ENCODE peak calls at places on chromosomes 4 and X, in seven cellular contexts. V is BE2C, D is suprapubic skin, H is spleen, E is cardiac muscle cell, M is A549, O is upper lobe of right lung. K is an unnamed sample. For H3K9me3 and H3K4me1, the result is how much of the 10 kb centered on the place peaks cover.

GRCh38 chr4:101597204-101597603 is 193.3 kb upstream of the BANK1 start:
- DNase-seq in V (peak), D (no peak), H (no peak), E (no peak), M (no peak), O (no peak), K (no peak)

GRCh38 chr4:3388461-3389185 is 53.1 kb upstream of the HGFAC start:
- DNase-seq in V (no peak), D (no peak), H (peak), E (peak), M (no peak), O (peak), K (no peak)

GRCh38 chr4:77582151-77582550 is 23.5 kb upstream of the CXCL13 start:
- DNase-seq in V (no peak), D (no peak), H (no peak), E (no peak), M (no peak), O (no peak), K (no peak)

GRCh38 chrX:69541959-69542358 is 37.8 kb downstream of the NALF2 start:
- DNase-seq in V (no peak), D (no peak), H (no peak), E (no peak), M (no peak), O (no peak), K (no peak)

GRCh38 chr4:136680271-136680670 is 852.0 kb downstream of the PCDH18 start:
- DNase-seq in V (peak), D (no peak), H (no peak), E (peak), M (no peak), O (no peak), K (no peak)

GRCh38 chr4:173501592-173502150 is 28.4 kb downstream of the HAND2 start:
- DNase-seq in V (no peak), D (no peak), H (no peak), E (no peak), M (no peak), O (no peak), K (no peak)

GRCh38 chr4:81606796-81607550 is 135.3 kb upstream of the RASGEF1B start:
- DNase-seq in V (no peak), D (no peak), H (no peak), E (no peak), M (no peak), O (no peak), K (no peak)

GRCh38 chrX:100935767-100936166 is 7.0 kb upstream of the XKRX start:
- DNase-seq in V (no peak), D (no peak), H (no peak), E (no peak), M (no peak), O (no peak), K (no peak)

GRCh38 chr4:172124656-172125308 is 311.6 kb downstream of the GALNTL6 start:
- DNase-seq in V (no peak), D (no peak), H (no peak), E (no peak), M (no peak), O (no peak), K (no peak)

GRCh38 chr4:122005064-122005755 is 53.4 kb upstream of the TRPC3 start:
- DNase-seq in V (no peak), D (no peak), H (no peak), E (no peak), M (no peak), O (no peak), K (no peak)

GRCh38 chrX:48937065-48937907 is 18.5 kb upstream of the PIM2 start:
- DNase-seq in V (no peak), D (peak), H (peak), E (peak), M (no peak), O (peak), K (no peak)

GRCh38 chr4:157217708-157218107 is 2.8 kb upstream of the GRIA2 start:
- DNase-seq in V (no peak), D (no peak), H (no peak), E (peak), M (no peak), O (no peak), K (peak)

GRCh38 chr4:157221426-157221894 is 932 bp downstream of the GRIA2 start:
- DNase-seq in V (no peak), D (no peak), H (peak), E (no peak), M (no peak), O (no peak), K (no peak)

GRCh38 chr4:157222764-157223145 is 2.2 kb downstream of the GRIA2 start:
- DNase-seq in V (peak), D (no peak), H (peak), E (no peak), M (no peak), O (no peak), K (no peak)

GRCh38 chr4:157221895-157222763 is 1.6 kb downstream of the GRIA2 start:
- DNase-seq in V (peak), D (no peak), H (peak), E (peak), M (no peak), O (no peak), K (no peak)

GRCh38 chr4:157220026-157220881 is at the start of gene GRIA2:
- DNase-seq in V (peak), D (no peak), H (peak), E (peak), M (peak), O (peak), K (peak)
- H3K4me3 ChIP-seq in V (peak), D (peak), H (no peak), E (peak), M (peak), O (no peak), K (no peak)

GRCh38 chr4:159685406-159686092 is 582.7 kb downstream of the RAPGEF2 start:
- DNase-seq in V (no peak), D (no peak), H (no peak), E (no peak), M (no peak), O (no peak), K (no peak)

GRCh38 chr4:159684061-159684460 is 581.2 kb downstream of the RAPGEF2 start:
- DNase-seq in V (no peak), D (no peak), H (no peak), E (no peak), M (no peak), O (no peak), K (no peak)

DNA sequence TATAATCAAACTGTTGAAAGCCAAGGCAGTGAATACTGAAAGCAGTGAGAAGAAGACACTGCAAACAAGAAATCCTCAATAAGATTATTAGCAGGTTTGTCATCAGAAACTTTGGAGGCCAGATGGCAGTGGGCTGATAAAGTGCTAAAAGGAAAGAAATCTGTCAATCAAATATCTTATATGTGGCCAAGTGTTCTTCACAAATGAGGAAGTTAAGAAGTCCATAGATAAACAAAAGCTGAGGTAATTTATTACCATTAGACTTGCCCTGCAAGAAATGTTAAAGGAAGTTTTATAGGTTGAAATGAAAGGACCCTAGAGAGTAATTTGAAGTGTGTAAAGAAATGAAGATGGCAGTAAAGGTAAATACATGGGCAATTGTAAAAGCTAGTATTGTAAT is 586.6 kb downstream of the RAPGEF2 start:
- DNase-seq in V (no peak), D (no peak), H (no peak), E (no peak), M (no peak), O (no peak), K (no peak)
- H3K9me3 ChIP-seq in V (under half), D (under half), H (under half), E (under half), M (under half), O (under half), K (under half)

GRCh38 chrX:72100051-72100755 is 31.5 kb downstream of the RTL5 start:
- DNase-seq in V (no peak), D (no peak), H (no peak), E (no peak), M (no peak), O (no peak), K (no peak)
- H3K4me1 ChIP-seq in V (under half), D (under half), H (under half), E (under half), M (under half), O (under half), K (under half)

GRCh38 chrX:153471663-153472280 is 1.4 kb upstream of the HAUS7 start:
- DNase-seq in V (no peak), D (no peak), H (no peak), E (no peak), M (no peak), O (no peak), K (no peak)

GRCh38 chrX:153473126-153473525 is 2.8 kb upstream of the HAUS7 start:
- DNase-seq in V (no peak), D (no peak), H (no peak), E (no peak), M (no peak), O (no peak), K (no peak)

GRCh38 chrX:153468008-153468580 is 2.3 kb downstream of the HAUS7 start:
- DNase-seq in V (no peak), D (no peak), H (no peak), E (no peak), M (no peak), O (no peak), K (no peak)

GRCh38 chrX:153470411-153471363 is at the start of gene HAUS7:
- DNase-seq in V (peak), D (peak), H (peak), E (peak), M (peak), O (peak), K (peak)

DNA sequence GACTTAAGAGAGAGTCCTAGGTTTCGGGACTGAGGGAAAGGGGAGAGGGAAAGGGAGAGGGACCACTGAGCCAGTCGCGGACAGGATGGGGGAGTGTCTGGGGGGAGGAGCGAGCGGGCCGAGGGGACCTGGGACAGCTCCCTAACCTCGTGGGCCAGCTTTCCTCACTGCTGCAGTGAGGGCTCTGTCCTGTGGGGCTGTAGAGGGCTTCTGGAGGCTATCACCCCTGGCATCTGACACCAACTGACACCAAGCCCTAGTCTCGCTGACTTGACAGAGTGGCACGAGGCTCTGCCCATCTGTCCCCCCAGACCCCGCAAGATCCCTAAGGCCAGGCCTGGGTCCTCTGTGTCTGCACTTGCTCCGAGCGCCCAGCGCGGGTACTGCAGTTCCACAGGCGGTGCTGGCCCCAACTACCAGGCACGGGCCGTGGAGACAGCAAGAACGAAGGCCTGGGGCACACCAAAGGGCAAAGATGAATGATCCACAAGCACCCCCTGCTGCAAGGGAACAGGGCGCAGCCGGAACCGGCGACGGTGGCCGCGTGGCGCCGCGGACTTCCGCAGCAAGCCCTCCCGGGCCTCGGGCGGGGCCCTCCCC is 465 bp downstream of the HAUS7 start:
- DNase-seq in V (peak), D (no peak), H (no peak), E (peak), M (peak), O (no peak), K (peak)
- H3K4me3 ChIP-seq in V (peak), D (peak), H (peak), E (peak), M (peak), O (peak), K (peak)

K was measured in Caco-2.